ENCODE peak calls at places on chromosome 4, in ten cellular contexts. G, L, S, E, J, Y, T, Z, Q and P are unnamed samples.
A peak's percentile ranks its signal among the peaks of the same experiment; 100 is the strongest.

GRCh38 chr4:159608434-159608833 is 505.6 kb downstream of the RAPGEF2 start:
- DNase-seq in Z (peak; percentile 70), Q (no peak), S (no peak), E (no peak), T (no peak), J (no peak), G (no peak), Y (no peak), L (no peak), P (no peak)

GRCh38 chr4:26862381-26862915 is 1.8 kb downstream of the STIM2 start:
- DNase-seq in L (no peak), Q (no peak), T (no peak), Z (no peak), Y (peak; percentile 49), E (no peak), S (no peak), J (no peak), G (no peak), P (no peak)

GRCh38 chr4:147816382-147817254 is 84.7 kb downstream of the ARHGAP10 start:
- DNase-seq in L (no peak), Q (no peak), Z (no peak), G (no peak), T (no peak), S (no peak), J (no peak), E (no peak), Y (no peak), P (no peak)

GRCh38 chr4:154982187-154983047 is 201.3 kb downstream of the RBM46 start:
- DNase-seq in Y (peak; percentile 61), G (peak; percentile 80), S (peak; percentile 73), Z (peak; percentile 66), Q (no peak), J (peak; percentile 80), E (no peak), T (no peak), L (peak; percentile 10), P (peak; percentile 52)

GRCh38 chr4:170001688-170002267 is 24.4 kb downstream of the MFAP3L start:
- DNase-seq in L (no peak), G (no peak), S (no peak), Z (no peak), T (no peak), Y (no peak), E (no peak), J (no peak), Q (no peak), P (no peak)

GRCh38 chr4:53852343-53852742 is 212.1 kb downstream of the CHIC2 start:
- DNase-seq in Q (no peak), J (peak; percentile 77), E (no peak), T (no peak), Z (no peak), L (no peak), S (no peak), G (no peak), Y (no peak), P (no peak)

GRCh38 chr4:168656055-168656660 is 159.3 kb downstream of the PALLD start:
- DNase-seq in Z (peak; percentile 97), E (no peak), S (no peak), T (no peak), G (peak; percentile 28), J (peak; percentile 95), L (no peak), Y (no peak), Q (no peak), P (no peak)

GRCh38 chr4:74042681-74043080 is 4.2 kb upstream of the CXCL3 start:
- DNase-seq in J (no peak), L (no peak), Y (no peak), G (no peak), T (no peak), Q (no peak), S (no peak), Z (no peak), E (no peak), P (peak; percentile 22)

GRCh38 chr4:107183155-107183774 is 147.2 kb upstream of the DKK2 start:
- DNase-seq in S (peak; percentile 36), L (peak; percentile 43), Q (no peak), T (no peak), G (peak; percentile 35), Y (peak; percentile 69), E (no peak), Z (peak; percentile 74), J (peak; percentile 73), P (peak; percentile 8)

GRCh38 chr4:139734201-139734874 is 68.7 kb downstream of the MGST2 start:
- DNase-seq in L (peak; percentile 74), T (peak; percentile 42), G (peak; percentile 39), Q (no peak), Y (no peak), Z (peak; percentile 72), E (no peak), S (no peak), J (peak; percentile 83), P (no peak)

GRCh38 chr4:83297548-83298260 is 13.1 kb upstream of the COQ2 start:
- DNase-seq in S (no peak), Y (no peak), G (no peak), Z (no peak), Q (no peak), L (no peak), E (no peak), T (no peak), J (no peak), P (no peak)

GRCh38 chr4:63919636-63920365 is 489.4 kb downstream of the TECRL start:
- DNase-seq in T (no peak), E (no peak), L (no peak), J (no peak), S (no peak), Z (no peak), Y (no peak), G (no peak), Q (no peak), P (no peak)

GRCh38 chr4:52751349-52751911 is at the start of gene ERVMER34-1:
- DNase-seq in T (no peak), Q (no peak), S (peak; percentile 64), Y (peak; percentile 42), Z (peak; percentile 51), G (peak; percentile 23), L (no peak), J (peak; percentile 24), E (peak; percentile 15), P (peak; percentile 91)